ENCODE peak calls at places on chromosomes 6 and 20, in six cellular contexts. W, Q, O, M, E and Y are unnamed samples. For H3K4me1, the result is how much of the 10 kb centered on the place peaks cover.

GRCh38 chr6:41625442-41625841 is 12.8 kb upstream of the MDFI start:
- DNase-seq in W (no peak), Q (no peak), O (no peak), M (no peak), E (no peak), Y (peak)

GRCh38 chr6:140062042-140063041 is 687.9 kb upstream of the CITED2 start:
- DNase-seq in W (peak), Q (peak), O (no peak), M (peak), E (no peak), Y (peak)

GRCh38 chr20:57388953-57389694 is 2.1 kb upstream of the RBM38 start:
- DNase-seq in W (no peak), Q (peak), O (peak), M (peak), E (peak), Y (peak)

GRCh38 chr6:96939019-96939805 is 14.7 kb downstream of the KLHL32 start:
- DNase-seq in W (peak), Q (no peak), O (no peak), M (peak), E (no peak), Y (no peak)

GRCh38 chr6:108914235-108915022 is 66.2 kb downstream of the ARMC2 start:
- DNase-seq in W (peak), Q (no peak), O (no peak), M (no peak), E (peak), Y (no peak)

GRCh38 chr6:113564401-113565161 is 292.6 kb upstream of the MARCKS start:
- DNase-seq in W (peak), Q (peak), O (no peak), M (peak), E (peak), Y (peak)

GRCh38 chr6:27406085-27406484 is 17.5 kb downstream of the ZNF391 start:
- DNase-seq in W (no peak), Q (no peak), O (no peak), M (no peak), E (no peak), Y (no peak)

GRCh38 chr6:148261470-148261869 is 81.2 kb upstream of the SASH1 start:
- DNase-seq in W (no peak), Q (no peak), O (no peak), M (no peak), E (no peak), Y (no peak)

GRCh38 chr20:54065601-54066038 is 4.8 kb downstream of the BCAS1 start:
- DNase-seq in W (no peak), Q (no peak), O (no peak), M (no peak), E (no peak), Y (peak)

GRCh38 chr6:14635933-14636599 is 518.5 kb downstream of the CD83 start:
- DNase-seq in W (no peak), Q (no peak), O (peak), M (no peak), E (no peak), Y (no peak)

GRCh38 chr6:50899306-50899840 is 80.7 kb downstream of the TFAP2B start:
- DNase-seq in W (no peak), Q (no peak), O (no peak), M (no peak), E (no peak), Y (no peak)

GRCh38 chr6:165049362-165049761 is 260.0 kb downstream of the C6orf118 start:
- DNase-seq in W (peak), Q (no peak), O (peak), M (no peak), E (peak), Y (no peak)

GRCh38 chr6:16747232-16748027 is 13.8 kb downstream of the ATXN1 start:
- DNase-seq in W (no peak), Q (peak), O (no peak), M (no peak), E (no peak), Y (no peak)

GRCh38 chr20:40506567-40506966 is 182.5 kb downstream of the MAFB start:
- DNase-seq in W (no peak), Q (peak), O (no peak), M (peak), E (no peak), Y (peak)

GRCh38 chr6:158776737-158777136 is 42.4 kb downstream of the EZR start:
- DNase-seq in W (no peak), Q (no peak), O (no peak), M (no peak), E (no peak), Y (no peak)

GRCh38 chr6:47034919-47035318 is 7.2 kb downstream of the ADGRF1 start:
- DNase-seq in W (peak), Q (peak), O (no peak), M (no peak), E (peak), Y (no peak)

GRCh38 chr6:151001387-151002063 is 136.0 kb downstream of the MTHFD1L start:
- DNase-seq in W (no peak), Q (no peak), O (no peak), M (no peak), E (peak), Y (no peak)
- H3K4me1 ChIP-seq in W (under half), Q (half or more), O (under half), M (under half), E (under half), Y (under half)

GRCh38 chr6:127891731-127892326 is 9.0 kb downstream of the THEMIS start:
- DNase-seq in W (no peak), Q (no peak), O (no peak), M (no peak), E (no peak), Y (no peak)

GRCh38 chr6:127886603-127887002 is 14.3 kb downstream of the THEMIS start:
- DNase-seq in W (no peak), Q (no peak), O (no peak), M (no peak), E (no peak), Y (no peak)
- H3K4me1 ChIP-seq in W (under half), Q (under half), O (under half), M (under half), E (under half), Y (under half)

DNA sequence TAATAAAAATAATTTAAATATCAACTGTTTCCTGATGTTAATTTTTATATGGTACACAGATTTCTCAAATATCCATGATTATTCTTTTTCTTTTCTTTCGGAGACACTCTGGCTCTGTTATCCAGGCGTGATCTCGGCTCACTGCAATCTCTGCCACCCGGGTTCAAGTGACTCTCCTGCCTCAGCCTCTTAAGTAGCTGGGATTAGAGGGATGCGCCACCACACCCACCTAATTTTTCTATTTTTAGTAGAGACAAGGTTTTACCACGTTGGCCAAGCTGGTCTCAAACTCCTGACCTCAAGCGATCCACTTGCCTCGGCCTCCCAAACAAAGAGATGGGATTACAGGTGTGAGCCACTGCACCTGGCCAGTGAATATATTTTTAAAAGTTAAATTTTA is 20.5 kb downstream of the ROMO1 start:
- DNase-seq in W (no peak), Q (no peak), O (no peak), M (no peak), E (no peak), Y (no peak)
- H3K4me1 ChIP-seq in W (under half), Q (under half), O (under half), M (under half), E (under half), Y (under half)

DNA sequence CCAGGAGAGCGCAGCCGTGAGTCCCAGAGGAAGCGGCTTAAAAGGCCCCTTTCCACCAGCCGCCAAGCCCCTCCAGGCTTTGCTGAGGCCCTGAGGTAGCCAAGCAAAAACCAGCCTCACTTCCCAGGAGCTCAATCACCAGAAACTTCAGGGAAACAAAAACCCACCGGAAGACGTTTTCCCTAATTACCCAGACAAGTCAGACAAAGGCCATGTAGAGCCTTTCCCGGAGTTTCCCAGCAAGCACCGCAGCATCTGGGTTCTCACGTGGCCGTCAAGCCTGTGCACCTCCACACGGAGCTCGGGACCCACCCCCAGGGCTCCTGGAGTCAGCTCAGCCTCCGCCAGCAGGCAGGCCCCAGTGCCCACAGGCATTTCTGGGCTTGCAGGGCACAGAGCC is 10.2 kb upstream of the MRGBP start:
- DNase-seq in W (no peak), Q (no peak), O (no peak), M (no peak), E (no peak), Y (no peak)
- H3K4me1 ChIP-seq in W (under half), Q (under half), O (under half), M (under half), E (under half), Y (under half)

GRCh38 chr20:8172191-8172590 is 40.1 kb downstream of the PLCB1 start:
- DNase-seq in W (no peak), Q (no peak), O (no peak), M (no peak), E (no peak), Y (no peak)
- H3K4me1 ChIP-seq in W (under half), Q (under half), O (under half), M (under half), E (under half), Y (under half)

DNA sequence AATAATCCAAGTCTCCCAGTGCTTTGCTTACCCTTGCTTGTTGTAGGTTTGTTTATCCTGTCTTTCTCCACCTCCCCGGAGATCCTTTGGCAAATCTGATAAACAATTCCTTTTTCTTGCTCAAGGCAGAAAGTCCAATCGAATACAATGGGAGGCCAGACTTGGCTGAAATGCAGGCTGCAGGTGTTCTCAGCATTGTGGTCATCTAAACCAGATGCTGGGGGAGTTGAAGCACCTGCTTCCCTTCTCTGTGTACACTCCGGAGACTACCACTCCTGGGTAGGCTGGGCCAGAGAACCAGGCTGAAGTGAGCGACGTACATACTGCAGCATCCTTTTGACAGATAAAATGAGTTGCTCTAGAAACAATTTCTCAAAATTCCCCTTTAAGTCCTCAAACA is 82.6 kb upstream of the PREP start:
- DNase-seq in W (no peak), Q (no peak), O (peak), M (no peak), E (no peak), Y (peak)
- H3K4me1 ChIP-seq in W (under half), Q (under half), O (half or more), M (under half), E (under half), Y (under half)

GRCh38 chr6:133306876-133307275 is 65.7 kb downstream of the EYA4 start:
- DNase-seq in W (no peak), Q (no peak), O (no peak), M (no peak), E (no peak), Y (no peak)
- H3K4me1 ChIP-seq in W (under half), Q (under half), O (under half), M (under half), E (under half), Y (under half)

DNA sequence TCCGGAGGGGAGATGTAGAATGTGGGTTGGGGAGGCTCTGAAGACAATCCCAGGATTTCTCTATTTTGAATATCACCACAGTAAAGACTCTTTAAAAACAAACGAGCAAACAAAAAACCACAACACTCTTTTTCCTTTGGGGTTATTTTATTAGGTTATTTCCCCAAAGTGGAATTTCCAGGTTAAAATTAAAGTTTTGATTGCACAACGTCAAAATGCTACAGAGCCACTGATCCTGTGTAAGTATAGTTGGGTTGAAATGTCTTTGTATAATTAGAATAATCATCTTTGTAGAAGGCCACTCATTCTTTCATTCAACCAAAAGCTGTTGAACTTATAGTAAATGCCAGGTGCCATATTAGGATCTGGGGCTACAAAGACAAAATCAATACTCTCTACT is 19.6 kb upstream of the PIM1 start:
- DNase-seq in W (no peak), Q (no peak), O (no peak), M (no peak), E (no peak), Y (no peak)
- H3K4me1 ChIP-seq in W (under half), Q (under half), O (under half), M (under half), E (under half), Y (under half)